ENCODE peak calls at places on chromosome 14, in eight cellular contexts. A is CD4-positive, CD25-positive, alpha-beta regulatory T cell; C is GM12892; E is right cardiac atrium; V is Kasumi-1; B is gastrocnemius medialis; Z is stimulated activated CD4-positive, alpha-beta T cell treated with anti-CD3 and anti-CD28 coated beads, Interleukin-2, amount 100 ng/mL, for 24 hours; F is iris pigment epithelial cell. S is an unnamed sample.

GRCh38 chr14:52023518-52023917 is 34.2 kb downstream of the RTRAF start:
- DNase-seq in A (no peak), F (peak), Z (no peak), C (no peak), E (no peak), V (no peak), B (peak), S (no peak)

GRCh38 chr14:76337619-76338545 is 38.1 kb upstream of the ESRRB start:
- DNase-seq in B (no peak), V (no peak), C (no peak), A (no peak), E (no peak), Z (no peak), F (no peak), S (no peak)

GRCh38 chr14:71143391-71144290 is 236.4 kb downstream of the PCNX1 start:
- DNase-seq in E (no peak), F (peak), Z (peak), C (no peak), B (no peak), A (no peak), V (peak), S (peak)

GRCh38 chr14:63480599-63480998 is 62.6 kb downstream of the PPP2R5E start:
- DNase-seq in A (no peak), V (no peak), E (no peak), Z (no peak), B (no peak), C (no peak), F (no peak), S (no peak)

GRCh38 chr14:104714066-104714465 is 10.0 kb upstream of the ADSS1 start:
- DNase-seq in F (no peak), E (no peak), V (no peak), C (no peak), A (no peak), B (no peak), Z (no peak), S (no peak)

GRCh38 chr14:28077005-28077404 is 689.6 kb upstream of the FOXG1 start:
- DNase-seq in V (peak), C (no peak), B (no peak), E (no peak), A (no peak), Z (no peak), F (no peak), S (no peak)

GRCh38 chr14:54785111-54785777 is 117.4 kb downstream of the GCH1 start:
- DNase-seq in V (no peak), B (no peak), E (peak), A (no peak), C (no peak), Z (no peak), F (no peak), S (no peak)

GRCh38 chr14:51869426-51870113 is 9.2 kb downstream of the GNG2 start:
- DNase-seq in E (no peak), A (peak), C (no peak), Z (peak), V (no peak), F (no peak), B (no peak), S (peak)

GRCh38 chr14:78162202-78162601 is 8.0 kb upstream of the NRXN3 start:
- DNase-seq in V (peak), A (no peak), Z (no peak), B (no peak), C (no peak), E (no peak), F (peak), S (no peak)

GRCh38 chr14:33906968-33907367 is 43.9 kb downstream of the EGLN3 start:
- DNase-seq in E (no peak), A (no peak), F (no peak), B (no peak), C (no peak), Z (no peak), V (no peak), S (no peak)

GRCh38 chr14:84375235-84375634 is 1154.7 kb upstream of the FLRT2 start:
- DNase-seq in B (no peak), Z (no peak), A (no peak), V (no peak), F (peak), E (no peak), C (no peak), S (no peak)

GRCh38 chr14:90658541-90658967 is 157.7 kb downstream of the TTC7B start:
- DNase-seq in F (peak), C (no peak), V (peak), Z (no peak), A (no peak), B (no peak), E (no peak), S (no peak)

GRCh38 chr14:26088260-26088659 is 509.6 kb downstream of the NOVA1 start:
- DNase-seq in Z (no peak), F (no peak), B (no peak), V (no peak), E (no peak), C (no peak), A (no peak), S (no peak)

S was measured in T-helper 22 cell.